ENCODE peak calls at places on chromosomes 13 and 19, in nine cellular contexts. Q is EL, K is omental fat pad, N is NCI-H2171 treated with DMSO at 0.1 percent for 48 hours, C is nucleus accumbens, X is HFF-Myc, H is NCI-H1930, E is esophagus squamous epithelium, L is fibroblast of the aortic adventitia. V is an unnamed sample.
A peak's percentile ranks its signal among the peaks of the same experiment; 100 is the strongest.

GRCh38 chr13:48477191-48477855 is 55.6 kb downstream of the RCBTB2 start:
- DNase-seq in Q (no peak), K (no peak), N (no peak), C (no peak), X (no peak), H (no peak), E (no peak), L (no peak), V (no peak)

GRCh38 chr13:113464476-113464875 is 11.2 kb upstream of the ADPRHL1 start:
- DNase-seq in Q (no peak), K (no peak), N (no peak), C (no peak), X (no peak), H (no peak), E (no peak), L (no peak), V (no peak)

GRCh38 chr13:79678100-79678499 is 197.1 kb downstream of the NDFIP2 start:
- DNase-seq in Q (peak; percentile 55), K (no peak), N (no peak), C (no peak), X (no peak), H (no peak), E (no peak), L (peak; percentile 38), V (no peak)

GRCh38 chr19:35486268-35486708 is 4.0 kb downstream of the KRTDAP start:
- DNase-seq in Q (no peak), K (no peak), N (no peak), C (no peak), X (no peak), H (no peak), E (no peak), L (no peak), V (no peak)

GRCh38 chr19:49555600-49556411 is 24.6 kb downstream of the NOSIP start:
- DNase-seq in Q (peak; percentile 25), K (no peak), N (no peak), C (no peak), X (no peak), H (peak; percentile 23), E (no peak), L (peak; percentile 43), V (peak; percentile 47)

GRCh38 chr13:102141625-102142472 is 260.0 kb downstream of the FGF14 start:
- DNase-seq in Q (peak; percentile 10), K (no peak), N (peak; percentile 24), C (no peak), X (no peak), H (no peak), E (no peak), L (peak; percentile 60), V (no peak)

GRCh38 chr19:17871878-17872250 is at the start of gene SLC5A5:
- DNase-seq in Q (no peak), K (no peak), N (no peak), C (no peak), X (no peak), H (no peak), E (no peak), L (no peak), V (no peak)

GRCh38 chr13:94173312-94173854 is 306.1 kb downstream of the DCT start:
- DNase-seq in Q (peak; percentile 39), K (no peak), N (no peak), C (no peak), X (no peak), H (no peak), E (no peak), L (peak; percentile 15), V (no peak)

GRCh38 chr13:26442541-26442940 is 114.9 kb upstream of the WASF3 start:
- DNase-seq in Q (peak; percentile 78), K (no peak), N (no peak), C (no peak), X (no peak), H (no peak), E (no peak), L (peak; percentile 67), V (no peak)

GRCh38 chr19:31211088-31211487 is 138.1 kb downstream of the TSHZ3 start:
- DNase-seq in Q (no peak), K (no peak), N (no peak), C (no peak), X (no peak), H (no peak), E (no peak), L (no peak), V (no peak)

GRCh38 chr19:4064551-4065260 is 2.0 kb downstream of the ZBTB7A start:
- DNase-seq in Q (peak; percentile 37), K (no peak), N (peak; percentile 18), C (peak; percentile 44), X (no peak), H (no peak), E (no peak), L (no peak), V (peak; percentile 69)

GRCh38 chr19:54457773-54458647 is 5.6 kb downstream of the LENG9 start:
- DNase-seq in Q (no peak), K (no peak), N (no peak), C (no peak), X (no peak), H (no peak), E (no peak), L (no peak), V (no peak)